ENCODE peak calls at places on chromosomes 2 and 18, in four cellular contexts. K, J, T and H are unnamed samples.

GRCh38 chr2:118176601-118177000 is 88.3 kb downstream of the INSIG2 start:
- DNase-seq in K (no peak), J (no peak), T (no peak), H (no peak)

GRCh38 chr2:16324971-16325612 is 340.5 kb downstream of the CYRIA start:
- DNase-seq in K (no peak), J (no peak), T (no peak), H (no peak)

GRCh38 chr2:55161295-55162210 is 70.5 kb downstream of the CLHC1 start:
- DNase-seq in K (no peak), J (no peak), T (peak), H (no peak)

GRCh38 chr2:69192176-69192945 is 179.4 kb downstream of the ANTXR1 start:
- DNase-seq in K (no peak), J (no peak), T (no peak), H (peak)

GRCh38 chr2:72147303-72147970 is at the start of gene CYP26B1:
- DNase-seq in K (no peak), J (no peak), T (no peak), H (no peak)

GRCh38 chr2:8408560-8409460 is 273.0 kb upstream of the ID2 start:
- DNase-seq in K (no peak), J (no peak), T (no peak), H (no peak)

GRCh38 chr2:180651596-180651995 is 328.8 kb upstream of the UBE2E3 start:
- DNase-seq in K (no peak), J (no peak), T (no peak), H (no peak)

GRCh38 chr2:64153811-64154210 is 9.6 kb upstream of the PELI1 start:
- DNase-seq in K (no peak), J (no peak), T (no peak), H (no peak)

GRCh38 chr2:1841903-1842791 is 97.8 kb upstream of the PXDN start:
- DNase-seq in K (no peak), J (no peak), T (no peak), H (no peak)

GRCh38 chr2:220147186-220147585 is 519.8 kb downstream of the SLC4A3 start:
- DNase-seq in K (peak), J (no peak), T (peak), H (peak)

GRCh38 chr18:78242796-78243195 is 736.8 kb upstream of the SALL3 start:
- DNase-seq in K (no peak), J (no peak), T (no peak), H (no peak)

GRCh38 chr2:134408791-134409190 is 154.9 kb downstream of the MGAT5 start:
- DNase-seq in K (peak), J (no peak), T (no peak), H (peak)

GRCh38 chr2:42969231-42970150 is 177.1 kb upstream of the HAAO start:
- DNase-seq in K (peak), J (peak), T (peak), H (peak)

GRCh38 chr2:46276652-46277051 is 20.6 kb upstream of the EPAS1 start:
- DNase-seq in K (peak), J (peak), T (no peak), H (peak)

GRCh38 chr2:112005391-112006075 is 49.5 kb upstream of the TMEM87B start:
- DNase-seq in K (no peak), J (no peak), T (no peak), H (peak)

GRCh38 chr2:75865702-75866101 is 155.0 kb upstream of the GCFC2 start:
- DNase-seq in K (no peak), J (no peak), T (no peak), H (no peak)

GRCh38 chr18:36544036-36544725 is 246.7 kb downstream of the FHOD3 start:
- DNase-seq in K (no peak), J (peak), T (peak), H (peak)

GRCh38 chr2:106269591-106270291 is 75.6 kb upstream of the UXS1 start:
- DNase-seq in K (no peak), J (peak), T (no peak), H (no peak)

GRCh38 chr2:120208381-120209353 is 14.5 kb downstream of the TMEM185B start:
- DNase-seq in K (no peak), J (no peak), T (no peak), H (no peak)

GRCh38 chr18:58495634-58496033 is 133.3 kb downstream of the ALPK2 start:
- DNase-seq in K (no peak), J (no peak), T (no peak), H (peak)

GRCh38 chr2:68669651-68670050 is 26.3 kb downstream of the PROKR1 start:
- DNase-seq in K (no peak), J (no peak), T (no peak), H (no peak)

GRCh38 chr2:27737676-27738348 is 33.7 kb upstream of the MRPL33 start:
- DNase-seq in K (peak), J (no peak), T (peak), H (peak)

GRCh38 chr18:48059363-48060109 is 129.1 kb upstream of the SMAD2 start:
- DNase-seq in K (no peak), J (no peak), T (no peak), H (no peak)